ENCODE peak calls at places on chromosomes 13 and 19, in seven cellular contexts. One of them, this sample, is unnamed.

GRCh38 chr13:85486663-85487062 is 312.6 kb downstream of the SLITRK6 start:
- DNase-seq in PC-3: no peak
- DNase-seq in heart left ventricle: no peak
- DNase-seq in NCI-H1048: no peak
- DNase-seq in substantia nigra: no peak
- DNase-seq in naive thymus-derived CD8-positive, alpha-beta T cell: no peak
- DNase-seq in EL: no peak
- DNase-seq in this sample: no peak

GRCh38 chr19:21843081-21843480 is 7.1 kb upstream of the ZNF43 start:
- DNase-seq in naive thymus-derived CD8-positive, alpha-beta T cell: no peak
- DNase-seq in heart left ventricle: no peak
- DNase-seq in substantia nigra: no peak
- DNase-seq in PC-3: no peak
- DNase-seq in NCI-H1048: no peak
- DNase-seq in EL: no peak
- DNase-seq in this sample: no peak

GRCh38 chr13:79679334-79679733 is 198.4 kb downstream of the NDFIP2 start:
- DNase-seq in NCI-H1048: peak
- DNase-seq in EL: peak
- DNase-seq in naive thymus-derived CD8-positive, alpha-beta T cell: no peak
- DNase-seq in substantia nigra: peak
- DNase-seq in PC-3: peak
- DNase-seq in heart left ventricle: peak
- DNase-seq in this sample: peak

GRCh38 chr19:46115396-46116109 is 8.9 kb downstream of the IGFL3 start:
- DNase-seq in naive thymus-derived CD8-positive, alpha-beta T cell: no peak
- DNase-seq in substantia nigra: peak
- DNase-seq in heart left ventricle: no peak
- DNase-seq in PC-3: peak
- DNase-seq in NCI-H1048: no peak
- DNase-seq in EL: peak
- DNase-seq in this sample: peak

GRCh38 chr19:7873304-7874079 is 698 bp downstream of the PRR36 start:
- DNase-seq in PC-3: no peak
- DNase-seq in heart left ventricle: no peak
- DNase-seq in EL: no peak
- DNase-seq in NCI-H1048: no peak
- DNase-seq in substantia nigra: no peak
- DNase-seq in naive thymus-derived CD8-positive, alpha-beta T cell: no peak
- DNase-seq in this sample: no peak

GRCh38 chr13:34749046-34749445 is 193.0 kb upstream of the NBEA start:
- DNase-seq in PC-3: no peak
- DNase-seq in heart left ventricle: no peak
- DNase-seq in EL: no peak
- DNase-seq in naive thymus-derived CD8-positive, alpha-beta T cell: no peak
- DNase-seq in NCI-H1048: no peak
- DNase-seq in substantia nigra: no peak
- DNase-seq in this sample: no peak

GRCh38 chr13:33281951-33282595 is 3.5 kb downstream of the STARD13 start:
- DNase-seq in NCI-H1048: no peak
- DNase-seq in heart left ventricle: no peak
- DNase-seq in naive thymus-derived CD8-positive, alpha-beta T cell: no peak
- DNase-seq in PC-3: peak
- DNase-seq in substantia nigra: no peak
- DNase-seq in EL: peak
- DNase-seq in this sample: peak

GRCh38 chr19:6503407-6504201 is 1.5 kb upstream of the TUBB4A start:
- DNase-seq in substantia nigra: no peak
- DNase-seq in EL: no peak
- DNase-seq in PC-3: no peak
- DNase-seq in NCI-H1048: no peak
- DNase-seq in heart left ventricle: peak
- DNase-seq in naive thymus-derived CD8-positive, alpha-beta T cell: no peak
- DNase-seq in this sample: no peak

GRCh38 chr19:14378890-14379289 is 2.4 kb upstream of the ADGRE5 start:
- DNase-seq in substantia nigra: no peak
- DNase-seq in heart left ventricle: no peak
- DNase-seq in NCI-H1048: no peak
- DNase-seq in EL: no peak
- DNase-seq in naive thymus-derived CD8-positive, alpha-beta T cell: no peak
- DNase-seq in PC-3: no peak
- DNase-seq in this sample: no peak

GRCh38 chr19:44767295-44768180 is 10.2 kb upstream of the CBLC start:
- DNase-seq in heart left ventricle: peak
- DNase-seq in substantia nigra: no peak
- DNase-seq in PC-3: no peak
- DNase-seq in naive thymus-derived CD8-positive, alpha-beta T cell: no peak
- DNase-seq in EL: no peak
- DNase-seq in NCI-H1048: no peak
- DNase-seq in this sample: no peak

GRCh38 chr19:6668696-6669095 is 1.3 kb downstream of the TNFSF14 start:
- DNase-seq in PC-3: no peak
- DNase-seq in EL: no peak
- DNase-seq in substantia nigra: no peak
- DNase-seq in NCI-H1048: no peak
- DNase-seq in naive thymus-derived CD8-positive, alpha-beta T cell: no peak
- DNase-seq in heart left ventricle: no peak
- DNase-seq in this sample: no peak